ENCODE peak calls at places on chromosomes 16 and 17, in eight cellular contexts. B is uterus, U is choroid plexus epithelial cell, Z is lower lobe of right lung, I is psoas muscle, L is AG10803, P is AG04450, F is Karpas-422. A is an unnamed sample.

GRCh38 chr16:24989417-24989978 is 25.7 kb downstream of the ARHGAP17 start:
- DNase-seq in B (no peak), U (peak; percentile 19), Z (no peak), I (no peak), L (peak; percentile 18), P (no peak), F (no peak), A (no peak)

GRCh38 chr16:89261691-89262563 is 44.4 kb downstream of the ZNF778 start:
- DNase-seq in B (no peak), U (peak; percentile 21), Z (no peak), I (no peak), L (peak; percentile 6), P (no peak), F (no peak), A (no peak)

GRCh38 chr16:27222499-27223225 is 19.3 kb downstream of the KDM8 start:
- DNase-seq in B (peak; percentile 70), U (peak; percentile 66), Z (peak; percentile 54), I (peak; percentile 60), L (peak; percentile 91), P (no peak), F (no peak), A (peak; percentile 19)

GRCh38 chr16:50425648-50426047 is 56.9 kb upstream of the BRD7 start:
- DNase-seq in B (no peak), U (no peak), Z (no peak), I (no peak), L (no peak), P (no peak), F (no peak), A (no peak)

GRCh38 chr16:82881517-82881916 is 254.7 kb downstream of the CDH13 start:
- DNase-seq in B (no peak), U (no peak), Z (no peak), I (no peak), L (no peak), P (no peak), F (no peak), A (no peak)

GRCh38 chr17:42673885-42674754 is 2.7 kb downstream of the PLEKHH3 start:
- DNase-seq in B (peak; percentile 87), U (peak; percentile 85), Z (no peak), I (peak; percentile 85), L (peak; percentile 56), P (no peak), F (peak; percentile 75), A (no peak)

GRCh38 chr16:46884513-46885293 is 541 bp downstream of the GPT2 start:
- DNase-seq in B (no peak), U (peak; percentile 27), Z (no peak), I (no peak), L (no peak), P (no peak), F (peak; percentile 59), A (no peak)

GRCh38 chr17:72720494-72720825 is 372.0 kb downstream of the SLC39A11 start:
- DNase-seq in B (no peak), U (no peak), Z (no peak), I (no peak), L (no peak), P (no peak), F (no peak), A (no peak)

GRCh38 chr17:7903154-7904103 is 12.7 kb downstream of the RNF227 start:
- DNase-seq in B (no peak), U (peak; percentile 91), Z (no peak), I (no peak), L (no peak), P (no peak), F (no peak), A (no peak)

GRCh38 chr16:51148674-51149228 is 2.3 kb downstream of the SALL1 start:
- DNase-seq in B (no peak), U (no peak), Z (no peak), I (no peak), L (peak; percentile 54), P (no peak), F (no peak), A (no peak)

GRCh38 chr16:56301391-56301850 is 110.1 kb downstream of the GNAO1 start:
- DNase-seq in B (no peak), U (peak; percentile 51), Z (no peak), I (no peak), L (peak; percentile 55), P (no peak), F (no peak), A (no peak)

GRCh38 chr17:44130693-44131349 is 7.4 kb upstream of the HDAC5 start:
- DNase-seq in B (no peak), U (no peak), Z (no peak), I (no peak), L (no peak), P (no peak), F (no peak), A (no peak)

GRCh38 chr17:76866774-76867577 is 1.2 kb upstream of the MGAT5B start:
- DNase-seq in B (no peak), U (peak; percentile 56), Z (no peak), I (no peak), L (peak; percentile 22), P (no peak), F (no peak), A (peak; percentile 16)

GRCh38 chr16:16033208-16033717 is 83.8 kb downstream of the ABCC1 start:
- DNase-seq in B (no peak), U (peak; percentile 37), Z (no peak), I (no peak), L (no peak), P (no peak), F (no peak), A (no peak)

GRCh38 chr17:40598928-40599627 is 33.8 kb upstream of the CCR7 start:
- DNase-seq in B (peak; percentile 32), U (peak; percentile 56), Z (no peak), I (no peak), L (no peak), P (no peak), F (peak; percentile 55), A (peak; percentile 76)
- H3K4me3 ChIP-seq in B (no peak overlapping the region), U (no peak overlapping the region), Z (no peak overlapping the region), I (no peak overlapping the region), L (no peak overlapping the region), P (no peak overlapping the region), F (no peak overlapping the region), A (no peak overlapping the region)

GRCh38 chr17:2295575-2295974 is 8.0 kb downstream of the SMG6 start:
- DNase-seq in B (no peak), U (peak; percentile 23), Z (no peak), I (no peak), L (no peak), P (no peak), F (no peak), A (no peak)
- H3K4me3 ChIP-seq in B (no peak overlapping the region), U (no peak overlapping the region), Z (no peak overlapping the region), I (no peak overlapping the region), L (no peak overlapping the region), P (no peak overlapping the region), F (no peak overlapping the region), A (no peak overlapping the region)

DNA sequence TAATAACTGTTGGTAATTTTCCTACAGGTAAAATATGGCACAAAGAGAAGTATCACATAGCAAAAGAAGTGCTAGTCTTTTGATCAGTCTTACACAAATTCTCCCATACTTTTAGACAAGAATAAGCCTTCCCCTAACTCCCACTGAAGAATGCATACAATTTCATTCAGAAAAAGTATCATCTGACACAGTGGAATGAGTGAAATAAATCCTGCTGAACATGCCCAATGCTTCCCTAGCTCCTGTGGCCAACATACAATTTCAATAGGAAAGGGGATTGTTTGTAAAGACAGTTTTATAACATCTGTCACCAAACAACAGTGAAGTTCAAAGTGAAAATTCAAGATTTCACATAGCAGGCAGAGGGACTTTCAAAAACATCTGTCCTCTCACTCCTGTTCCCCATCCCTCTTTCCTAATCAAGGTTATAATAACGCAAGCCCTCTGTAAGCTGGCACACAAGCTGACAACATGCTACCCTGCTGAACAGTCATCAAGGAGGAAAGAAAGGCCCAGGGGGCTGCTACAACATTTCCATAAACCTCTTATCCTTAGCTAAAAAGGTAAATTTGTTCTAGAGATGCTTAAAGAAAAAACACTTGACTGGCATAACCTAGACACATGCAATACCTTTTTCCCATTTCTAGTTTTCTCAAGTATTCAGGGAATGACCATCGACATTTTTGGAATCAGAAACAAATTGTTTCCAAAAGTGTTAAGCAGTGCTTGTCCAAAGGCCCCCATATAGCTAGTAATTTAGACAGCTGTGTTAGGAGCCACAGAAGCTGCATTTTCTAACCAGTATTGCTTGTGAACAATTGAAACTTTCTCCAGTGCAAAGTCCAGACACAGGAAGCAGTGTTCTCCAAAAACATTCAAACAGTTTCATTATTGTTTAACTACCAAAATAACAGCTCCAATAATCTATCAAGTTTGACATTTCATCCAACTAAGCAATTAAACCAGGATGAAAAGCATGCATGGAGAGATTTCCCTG is 11.5 kb upstream of the RFFL start:
- DNase-seq in B (no peak), U (peak; percentile 42), Z (no peak), I (no peak), L (no peak), P (no peak), F (no peak), A (no peak)
- H3K4me3 ChIP-seq in B (no peak overlapping the region), U (no peak overlapping the region), Z (no peak overlapping the region), I (no peak overlapping the region), L (no peak overlapping the region), P (no peak overlapping the region), F (no peak overlapping the region), A (no peak overlapping the region)

GRCh38 chr16:2913603-2914002 is 1.9 kb downstream of the FLYWCH1 start:
- DNase-seq in B (no peak), U (no peak), Z (no peak), I (no peak), L (no peak), P (no peak), F (peak; percentile 27), A (no peak)

GRCh38 chr16:2910441-2910840 is 1.3 kb upstream of the FLYWCH1 start:
- DNase-seq in B (no peak), U (peak; percentile 33), Z (no peak), I (no peak), L (peak; percentile 50), P (no peak), F (no peak), A (no peak)

GRCh38 chr16:2912330-2913199 is 834 bp downstream of the FLYWCH1 start:
- DNase-seq in B (peak; percentile 41), U (peak; percentile 80), Z (no peak), I (no peak), L (peak; percentile 70), P (peak; percentile 34), F (peak; percentile 63), A (no peak)

GRCh38 chr16:2914233-2914632 is 2.5 kb downstream of the FLYWCH1 start:
- DNase-seq in B (no peak), U (no peak), Z (no peak), I (no peak), L (no peak), P (no peak), F (no peak), A (no peak)

GRCh38 chr16:2911580-2912329 is at the start of gene FLYWCH1:
- DNase-seq in B (peak; percentile 99), U (peak; percentile 99), Z (peak; percentile 100), I (peak; percentile 98), L (peak; percentile 98), P (peak; percentile 94), F (peak; percentile 99), A (peak; percentile 91)
- H3K4me3 ChIP-seq in B (peak within 1 kb of the TSS; percentile 93), U (peak within 1 kb of the TSS; percentile 88), Z (peak within 1 kb of the TSS; percentile 80), I (peak within 1 kb of the TSS; percentile 93), L (peak within 1 kb of the TSS; percentile 87), P (peak within 1 kb of the TSS; percentile 91), F (peak within 1 kb of the TSS; percentile 89), A (peak within 1 kb of the TSS; percentile 86)

DNA sequence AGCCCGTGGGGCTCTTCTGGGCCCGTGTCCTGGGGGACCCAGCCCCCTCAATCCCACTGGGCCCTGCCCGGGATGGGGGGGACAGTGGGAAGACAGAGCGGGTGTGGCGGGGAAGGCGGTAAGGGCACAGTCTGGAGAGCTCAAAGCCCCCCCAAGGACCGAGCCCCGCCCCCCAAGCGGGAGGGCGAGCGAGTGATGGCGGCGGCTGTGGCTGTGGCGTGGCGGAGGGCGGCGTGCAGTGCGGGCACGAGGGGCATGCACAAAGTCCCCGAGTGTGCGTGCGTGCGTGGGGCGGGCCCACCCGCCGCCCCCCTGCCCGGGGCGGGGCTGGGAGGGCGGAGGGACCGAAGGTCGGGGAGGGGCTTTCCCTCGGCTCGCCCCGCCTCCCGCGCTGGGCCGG is 3.6 kb upstream of the WDR24 start:
- DNase-seq in B (no peak), U (no peak), Z (no peak), I (no peak), L (no peak), P (no peak), F (peak; percentile 75), A (no peak)
- H3K4me3 ChIP-seq in B (no peak overlapping the region), U (no peak overlapping the region), Z (no peak overlapping the region), I (no peak overlapping the region), L (no peak overlapping the region), P (no peak overlapping the region), F (no peak overlapping the region), A (no peak overlapping the region)

A was measured in skeletal muscle cell.